ENCODE peak calls at places on chromosomes 5 and 9, in five cellular contexts. One of them, this sample, is unnamed.

GRCh38 chr5:131163315-131164119 is 1.5 kb downstream of the HINT1 start:
- DNase-seq in neuronal stem cell: no peak
- DNase-seq in IMR-90: peak; percentile 45
- DNase-seq in mesenchymal stem cell: peak; percentile 47
- DNase-seq in H9: no peak
- DNase-seq in this sample: peak; percentile 16

GRCh38 chr5:124591583-124591982 is 154.9 kb downstream of the ZNF608 start:
- DNase-seq in neuronal stem cell: no peak
- DNase-seq in IMR-90: no peak
- DNase-seq in mesenchymal stem cell: no peak
- DNase-seq in H9: no peak
- DNase-seq in this sample: peak; percentile 81

GRCh38 chr5:177602458-177602830 is 2.5 kb downstream of the B4GALT7 start:
- DNase-seq in neuronal stem cell: no peak
- DNase-seq in IMR-90: no peak
- DNase-seq in mesenchymal stem cell: no peak
- DNase-seq in H9: no peak
- DNase-seq in this sample: no peak

GRCh38 chr9:105070176-105070575 is 142.2 kb upstream of the ABCA1 start:
- DNase-seq in neuronal stem cell: no peak
- DNase-seq in IMR-90: no peak
- DNase-seq in mesenchymal stem cell: no peak
- DNase-seq in H9: no peak
- DNase-seq in this sample: no peak

GRCh38 chr9:137680445-137681358 is 61.9 kb downstream of the EHMT1 start:
- DNase-seq in neuronal stem cell: no peak
- DNase-seq in IMR-90: no peak
- DNase-seq in mesenchymal stem cell: no peak
- DNase-seq in H9: no peak
- DNase-seq in this sample: peak; percentile 86

GRCh38 chr5:132476853-132477729 is 13.5 kb downstream of the IRF1 start:
- DNase-seq in neuronal stem cell: no peak
- DNase-seq in IMR-90: no peak
- DNase-seq in mesenchymal stem cell: peak; percentile 25
- DNase-seq in H9: no peak
- DNase-seq in this sample: peak; percentile 27

GRCh38 chr5:140548791-140549190 is 1.3 kb downstream of the EIF4EBP3 start:
- DNase-seq in neuronal stem cell: no peak
- DNase-seq in IMR-90: no peak
- DNase-seq in mesenchymal stem cell: no peak
- DNase-seq in H9: no peak
- DNase-seq in this sample: no peak

GRCh38 chr5:134246771-134247329 is 21.0 kb upstream of the PPP2CA start:
- DNase-seq in neuronal stem cell: no peak
- DNase-seq in IMR-90: no peak
- DNase-seq in mesenchymal stem cell: no peak
- DNase-seq in H9: no peak
- DNase-seq in this sample: no peak

GRCh38 chr5:108753331-108753730 is 5.6 kb downstream of the FER start:
- DNase-seq in neuronal stem cell: no peak
- DNase-seq in IMR-90: no peak
- DNase-seq in mesenchymal stem cell: no peak
- DNase-seq in H9: no peak
- DNase-seq in this sample: no peak

GRCh38 chr9:36091028-36091953 is 45.2 kb upstream of the GLIPR2 start:
- DNase-seq in neuronal stem cell: no peak
- DNase-seq in IMR-90: peak; percentile 96
- DNase-seq in mesenchymal stem cell: peak; percentile 54
- DNase-seq in H9: no peak
- DNase-seq in this sample: peak; percentile 85

GRCh38 chr5:103262422-103262871 is 3.9 kb downstream of the MACIR start:
- DNase-seq in neuronal stem cell: no peak
- DNase-seq in IMR-90: peak; percentile 32
- DNase-seq in mesenchymal stem cell: peak; percentile 23
- DNase-seq in H9: no peak
- DNase-seq in this sample: no peak

GRCh38 chr5:65034029-65034781 is 265.5 kb downstream of the CWC27 start:
- DNase-seq in neuronal stem cell: no peak
- DNase-seq in IMR-90: no peak
- DNase-seq in mesenchymal stem cell: no peak
- DNase-seq in H9: no peak
- DNase-seq in this sample: no peak
- H2BK5ac ChIP-seq in neuronal stem cell: no peak overlapping the region
- H2BK5ac ChIP-seq in IMR-90: peak overlapping the region; percentile 95
- H2BK5ac ChIP-seq in mesenchymal stem cell: no peak overlapping the region
- H2BK5ac ChIP-seq in H9: no peak overlapping the region
- H2BK5ac ChIP-seq in this sample: no peak overlapping the region

GRCh38 chr9:89781838-89782237 is 177.0 kb downstream of the GADD45G start:
- DNase-seq in neuronal stem cell: no peak
- DNase-seq in IMR-90: no peak
- DNase-seq in mesenchymal stem cell: no peak
- DNase-seq in H9: no peak
- DNase-seq in this sample: no peak
- H3K27ac ChIP-seq in neuronal stem cell: no peak overlapping the region
- H3K27ac ChIP-seq in IMR-90: no peak overlapping the region
- H3K27ac ChIP-seq in mesenchymal stem cell: no peak overlapping the region
- H3K27ac ChIP-seq in H9: no peak overlapping the region
- H3K27ac ChIP-seq in this sample: no peak overlapping the region

DNA sequence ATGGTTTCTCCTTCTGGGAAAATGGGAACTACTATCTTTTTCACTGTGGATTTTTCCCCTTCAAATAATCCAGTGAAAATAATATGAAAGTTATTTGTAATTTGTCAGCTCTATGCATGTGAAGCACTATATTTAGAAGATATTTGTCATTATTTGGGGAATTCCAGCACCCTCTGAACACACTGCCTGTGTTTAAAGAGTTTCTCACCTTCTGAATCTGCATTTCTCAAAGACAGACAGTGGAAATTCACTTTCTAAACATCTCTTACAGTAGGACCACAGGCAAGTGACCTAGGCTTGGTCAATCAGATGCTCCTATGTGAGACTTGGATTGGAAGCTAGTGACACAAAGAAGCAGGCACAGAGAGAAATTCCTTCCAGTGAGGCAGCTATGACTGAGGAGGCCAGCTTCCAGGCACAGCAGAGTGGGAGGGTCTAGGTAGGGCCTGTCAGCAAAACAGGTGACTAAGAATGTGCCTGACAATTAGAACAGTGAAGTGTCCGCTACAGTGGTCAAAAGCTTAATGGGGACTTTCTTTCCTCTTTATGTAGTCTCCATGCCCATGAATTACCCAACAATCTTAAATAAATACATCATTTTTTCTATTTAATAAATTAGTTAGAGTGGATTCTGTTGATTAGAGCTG is 167.2 kb downstream of the HMHB1 start:
- DNase-seq in neuronal stem cell: no peak
- DNase-seq in IMR-90: no peak
- DNase-seq in mesenchymal stem cell: no peak
- DNase-seq in H9: peak; percentile 31
- DNase-seq in this sample: peak; percentile 46
- H2BK5ac ChIP-seq in neuronal stem cell: no peak overlapping the region
- H2BK5ac ChIP-seq in IMR-90: peak overlapping the region; percentile 74
- H2BK5ac ChIP-seq in mesenchymal stem cell: no peak overlapping the region
- H2BK5ac ChIP-seq in H9: no peak overlapping the region
- H2BK5ac ChIP-seq in this sample: no peak overlapping the region

DNA sequence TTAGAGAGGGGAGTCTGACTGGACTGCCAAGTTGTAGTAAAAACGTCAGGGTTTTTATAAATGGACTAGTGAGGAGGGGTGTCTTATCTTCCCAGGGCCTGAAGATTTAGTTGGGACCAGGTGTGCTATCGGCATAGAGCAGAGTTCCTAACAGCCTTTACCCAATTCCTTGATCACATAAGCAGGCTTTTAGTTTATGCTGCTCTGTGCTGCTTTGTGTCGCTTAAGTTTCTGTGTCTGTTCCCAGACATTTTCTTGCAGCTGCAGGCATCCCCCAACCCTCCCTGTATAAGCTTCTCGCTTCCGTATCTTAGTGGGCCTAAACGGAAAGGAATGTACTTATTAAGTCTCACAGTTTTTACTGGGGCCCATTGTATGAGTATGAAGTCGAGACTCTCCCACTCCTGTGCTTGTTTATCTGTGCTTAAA is 2.6 kb upstream of the SMC5 start:
- DNase-seq in neuronal stem cell: no peak
- DNase-seq in IMR-90: peak; percentile 89
- DNase-seq in mesenchymal stem cell: peak; percentile 85
- DNase-seq in H9: no peak
- DNase-seq in this sample: no peak
- H3K27ac ChIP-seq in neuronal stem cell: no peak overlapping the region
- H3K27ac ChIP-seq in IMR-90: peak overlapping the region; percentile 83
- H3K27ac ChIP-seq in mesenchymal stem cell: peak overlapping the region; percentile 93
- H3K27ac ChIP-seq in H9: no peak overlapping the region
- H3K27ac ChIP-seq in this sample: no peak overlapping the region

This sample was measured in mesendoderm.